ENCODE peak calls at places on chromosomes 13 and 19, in five cellular contexts. S is mucosa of descending colon; J is CD8-positive, alpha-beta T cell; H is WERI-Rb-1; T is GM10248. A is an unnamed sample.

GRCh38 chr13:39888865-39889810 is 233.7 kb downstream of the COG6 start:
- DNase-seq in S (no peak), J (no peak), H (no peak), T (no peak), A (no peak)

GRCh38 chr13:27170521-27171243 is 929 bp downstream of the USP12 start:
- DNase-seq in S (peak; percentile 51), J (no peak), H (peak; percentile 73), T (peak; percentile 22), A (peak; percentile 52)

GRCh38 chr19:51417107-51417806 is at the start of gene SIGLEC10:
- DNase-seq in S (no peak), J (no peak), H (no peak), T (peak; percentile 85), A (peak; percentile 81)

GRCh38 chr13:112893570-112894422 is 75.2 kb upstream of the MCF2L start:
- DNase-seq in S (peak; percentile 48), J (no peak), H (peak; percentile 89), T (peak; percentile 84), A (peak; percentile 93)

GRCh38 chr19:28635962-28636629 is 576.9 kb downstream of the UQCRFS1 start:
- DNase-seq in S (no peak), J (no peak), H (no peak), T (no peak), A (no peak)

GRCh38 chr13:25046985-25047660 is 48.8 kb upstream of the PABPC3 start:
- DNase-seq in S (no peak), J (no peak), H (peak; percentile 93), T (peak; percentile 27), A (no peak)

GRCh38 chr19:679418-680286 is 3.5 kb downstream of the FSTL3 start:
- DNase-seq in S (peak; percentile 46), J (no peak), H (peak; percentile 44), T (no peak), A (peak; percentile 75)

GRCh38 chr13:33261426-33262068 is 24.0 kb downstream of the STARD13 start:
- DNase-seq in S (no peak), J (no peak), H (no peak), T (no peak), A (no peak)

GRCh38 chr13:99468971-99469545 is 32.2 kb upstream of the TM9SF2 start:
- DNase-seq in S (no peak), J (no peak), H (peak; percentile 31), T (no peak), A (no peak)

GRCh38 chr19:19445911-19446361 is 40.5 kb downstream of the GATAD2A start:
- DNase-seq in S (no peak), J (no peak), H (no peak), T (peak; percentile 57), A (peak; percentile 58)

GRCh38 chr13:90414691-90415596 is 932.5 kb upstream of the MIR17HG start:
- DNase-seq in S (no peak), J (no peak), H (no peak), T (no peak), A (no peak)

GRCh38 chr19:38975861-38976271 is 324 bp upstream of the FBXO17 start:
- DNase-seq in S (no peak), J (no peak), H (peak; percentile 88), T (no peak), A (no peak)

GRCh38 chr13:43470610-43471009 is 316.2 kb downstream of the ENOX1 start:
- DNase-seq in S (no peak), J (no peak), H (no peak), T (no peak), A (no peak)

GRCh38 chr19:38264486-38265212 is at the start of gene SPINT2:
- DNase-seq in S (no peak), J (peak; percentile 12), H (no peak), T (peak; percentile 56), A (peak; percentile 64)

GRCh38 chr13:79281335-79281734 is 124.7 kb downstream of the RBM26 start:
- DNase-seq in S (no peak), J (no peak), H (no peak), T (no peak), A (no peak)

GRCh38 chr19:56105090-56105701 is 15.9 kb downstream of the ZNF787 start:
- DNase-seq in S (peak; percentile 92), J (peak; percentile 13), H (peak; percentile 80), T (peak; percentile 58), A (peak; percentile 79)

GRCh38 chr19:47274071-47274890 is at the start of gene INAFM1:
- DNase-seq in S (peak; percentile 100), J (peak; percentile 99), H (peak; percentile 96), T (peak; percentile 97), A (peak; percentile 98)

GRCh38 chr19:30406220-30406944 is 34.2 kb downstream of the ZNF536 start:
- DNase-seq in S (peak; percentile 31), J (no peak), H (peak; percentile 48), T (peak; percentile 24), A (peak; percentile 38)

GRCh38 chr19:3270908-3271307 is 46.4 kb downstream of the CELF5 start:
- DNase-seq in S (no peak), J (no peak), H (peak; percentile 47), T (no peak), A (no peak)

GRCh38 chr13:21579754-21580316 is 24.1 kb downstream of the MICU2 start:
- DNase-seq in S (no peak), J (no peak), H (no peak), T (no peak), A (no peak)

GRCh38 chr13:46831588-46832194 is 34.7 kb upstream of the ESD start:
- DNase-seq in S (peak; percentile 80), J (no peak), H (peak; percentile 23), T (peak; percentile 17), A (peak; percentile 36)

GRCh38 chr13:43686557-43686956 is 100.2 kb downstream of the ENOX1 start:
- DNase-seq in S (no peak), J (no peak), H (no peak), T (no peak), A (no peak)

GRCh38 chr13:61170791-61171330 is 244.8 kb downstream of the PCDH20 start:
- DNase-seq in S (no peak), J (no peak), H (no peak), T (no peak), A (no peak)

GRCh38 chr13:28716511-28716910 is 2.3 kb downstream of the SLC46A3 start:
- DNase-seq in S (peak; percentile 75), J (no peak), H (no peak), T (no peak), A (no peak)

GRCh38 chr13:20901668-20902437 is 693 bp downstream of the XPO4 start:
- DNase-seq in S (peak; percentile 64), J (no peak), H (peak; percentile 88), T (peak; percentile 35), A (peak; percentile 38)

GRCh38 chr19:5271145-5271544 is 69.5 kb downstream of the PTPRS start:
- DNase-seq in S (no peak), J (no peak), H (no peak), T (no peak), A (no peak)

GRCh38 chr13:38340624-38341023 is 9.0 kb upstream of the UFM1 start:
- DNase-seq in S (no peak), J (no peak), H (no peak), T (no peak), A (no peak)
- TF ChIP-seq CTCF in S (no peak), J (no peak), H (no peak), T (no peak), A (no peak)

DNA sequence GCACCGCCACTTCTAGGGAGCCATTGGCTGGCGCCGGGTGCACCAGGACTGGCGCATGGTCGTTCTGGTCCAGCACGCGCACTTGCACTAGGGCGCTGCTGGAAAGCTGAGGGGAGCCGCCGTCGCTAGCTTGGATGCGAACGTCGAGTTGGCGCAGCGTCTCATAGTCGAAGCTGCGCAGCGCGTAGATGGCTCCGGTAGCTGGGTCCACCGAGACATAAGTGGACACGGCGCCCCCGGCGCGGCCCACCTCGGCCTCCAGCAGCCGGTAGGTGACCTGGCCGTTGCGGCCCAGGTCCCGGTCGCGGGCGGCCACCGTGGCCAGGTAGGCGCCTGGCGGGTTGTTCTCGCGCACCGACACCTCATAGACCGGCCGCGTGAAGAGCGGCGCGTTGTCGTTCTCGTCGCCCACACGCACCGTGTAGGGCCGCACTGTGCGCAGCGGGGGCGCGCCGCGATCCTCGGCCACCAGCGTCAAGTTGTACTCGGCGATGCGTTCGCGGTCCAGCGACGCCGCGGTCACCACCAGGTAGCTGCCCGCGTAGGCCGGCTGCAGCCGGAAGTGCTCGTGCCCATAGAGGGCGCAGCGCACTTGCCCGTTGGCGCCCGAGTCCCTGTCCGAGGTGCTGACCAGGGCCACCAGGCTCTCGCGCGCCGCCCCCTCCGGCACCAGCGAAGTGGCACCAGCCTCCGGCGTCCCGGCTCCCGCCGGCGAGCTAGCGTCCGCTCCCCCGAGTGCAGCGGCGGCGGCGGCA is 1.7 kb downstream of the PCDH8 start:
- DNase-seq in S (peak; percentile 72), J (no peak), H (no peak), T (no peak), A (peak; percentile 52)
- TF ChIP-seq CTCF in S (no peak), J (no peak), H (peak; percentile 40), T (no peak), A (no peak)

GRCh38 chr19:40393894-40394815 is 4.2 kb upstream of the HIPK4 start:
- DNase-seq in S (no peak), J (no peak), H (no peak), T (no peak), A (no peak)
- TF ChIP-seq CTCF in S (no peak), J (no peak), H (no peak), T (no peak), A (no peak)

GRCh38 chr19:49580264-49581006 is at the start of gene NOSIP:
- DNase-seq in S (peak; percentile 97), J (peak; percentile 94), H (peak; percentile 96), T (peak; percentile 91), A (peak; percentile 89)
- TF ChIP-seq CTCF in S (no peak), J (no peak), H (no peak), T (no peak), A (no peak)

DNA sequence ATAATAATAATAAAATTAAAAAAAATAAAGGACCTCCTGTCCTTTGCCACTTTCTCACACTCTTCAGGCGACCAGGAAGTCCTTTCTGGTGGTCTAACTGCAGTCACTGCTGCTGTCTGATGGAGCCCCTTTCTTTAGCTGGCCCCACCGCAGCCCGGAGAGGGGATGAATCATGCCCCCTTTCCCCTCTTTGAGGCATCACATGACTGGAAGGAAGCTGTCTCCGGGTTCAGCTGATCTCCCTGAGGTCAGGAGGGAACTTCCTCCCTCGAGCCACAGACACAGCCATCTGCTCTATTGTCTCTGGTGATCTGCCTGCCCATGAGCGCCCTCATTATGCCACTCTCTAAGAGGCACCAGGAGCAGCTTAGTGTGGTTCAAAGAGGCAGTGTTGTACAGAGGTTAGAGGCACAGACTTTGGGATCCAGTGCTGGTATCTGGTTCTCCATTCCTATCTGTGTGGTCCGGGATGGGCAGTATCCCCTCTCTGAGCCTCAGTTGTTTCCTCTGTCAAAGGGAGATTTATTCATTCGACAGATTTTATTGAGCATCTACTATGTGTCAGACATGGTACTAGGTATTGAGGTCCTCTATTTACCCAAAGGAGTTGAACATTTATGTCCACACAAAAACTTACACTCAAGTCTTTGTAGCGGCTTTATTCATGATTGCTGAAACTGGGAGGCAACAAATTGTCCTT is 30.0 kb downstream of the VAV1 start:
- DNase-seq in S (peak; percentile 44), J (peak; percentile 1), H (no peak), T (peak; percentile 73), A (peak; percentile 65)
- TF ChIP-seq CTCF in S (no peak), J (no peak), H (no peak), T (peak; percentile 22), A (no peak)

DNA sequence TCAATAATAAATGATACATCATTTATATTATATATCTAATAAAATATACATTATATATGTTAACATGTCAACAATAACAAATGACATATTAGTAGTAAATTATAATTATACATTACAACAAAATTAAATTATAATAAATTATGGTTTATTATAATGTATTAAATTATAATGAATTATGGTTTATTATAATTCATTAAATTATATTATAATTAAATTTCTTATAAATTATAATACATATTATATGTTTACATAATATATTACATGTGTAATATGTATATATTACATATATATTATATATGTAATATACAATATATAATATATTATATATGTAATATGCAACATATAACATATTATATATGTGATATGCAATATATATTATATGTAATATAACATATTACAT is 20.5 kb downstream of the C3 start:
- DNase-seq in S (no peak), J (no peak), H (no peak), T (no peak), A (no peak)
- TF ChIP-seq CTCF in S (no peak), J (no peak), H (no peak), T (no peak), A (no peak)